ENCODE peak calls at places on chromosomes 2 and 18, in five cellular contexts. H is lower leg skin, W is foreskin fibroblast, Q is cardiac fibroblast, V is AG09309. T is an unnamed sample.

GRCh38 chr18:36127866-36128845 is 984 bp downstream of the SLC39A6 start:
- DNase-seq in Q (peak), H (no peak), V (no peak), W (peak), T (no peak)

GRCh38 chr2:3650140-3650944 is 7.7 kb upstream of the ALLC start:
- DNase-seq in V (no peak), H (no peak), W (no peak), Q (no peak), T (no peak)

GRCh38 chr2:73020657-73021370 is 50.7 kb downstream of the SFXN5 start:
- DNase-seq in V (peak), Q (peak), W (peak), H (no peak), T (no peak)

GRCh38 chr2:120986898-120987650 is 251.4 kb downstream of the GLI2 start:
- DNase-seq in V (no peak), H (no peak), W (no peak), Q (no peak), T (no peak)

GRCh38 chr2:117859924-117860647 is 45.6 kb downstream of the DDX18 start:
- DNase-seq in H (no peak), Q (no peak), V (no peak), W (no peak), T (no peak)

GRCh38 chr2:149141046-149141445 is 102.5 kb downstream of the LYPD6B start:
- DNase-seq in V (no peak), H (no peak), W (no peak), Q (no peak), T (no peak)

GRCh38 chr18:2082676-2083075 is 488.6 kb downstream of the METTL4 start:
- DNase-seq in V (no peak), Q (no peak), W (no peak), H (no peak), T (no peak)

GRCh38 chr2:2292381-2292780 is 38.7 kb downstream of the MYT1L start:
- DNase-seq in Q (no peak), H (no peak), W (no peak), V (no peak), T (no peak)

GRCh38 chr2:198374375-198375072 is 570.1 kb downstream of the PLCL1 start:
- DNase-seq in W (peak), Q (peak), V (peak), H (no peak), T (no peak)

GRCh38 chr2:19916385-19916784 is 14.6 kb upstream of the TTC32 start:
- DNase-seq in W (no peak), H (no peak), Q (no peak), V (no peak), T (no peak)

GRCh38 chr2:109128048-109128465 is 948 bp upstream of the SH3RF3 start:
- DNase-seq in W (peak), V (peak), H (peak), Q (peak), T (peak)

GRCh38 chr2:97992836-97993825 is 2.6 kb downstream of the TMEM131 start:
- DNase-seq in V (no peak), H (no peak), W (peak), Q (peak), T (no peak)

GRCh38 chr2:144083211-144083610 is 436.7 kb downstream of the ZEB2 start:
- DNase-seq in Q (peak), W (peak), H (no peak), V (peak), T (no peak)

GRCh38 chr2:195613922-195614321 is 43.1 kb upstream of the SLC39A10 start:
- DNase-seq in V (peak), Q (peak), H (no peak), W (peak), T (no peak)

GRCh38 chr2:28538134-28538533 is 42.3 kb downstream of the PLB1 start:
- DNase-seq in H (no peak), Q (no peak), W (no peak), V (no peak), T (no peak)

GRCh38 chr2:220147186-220147585 is 519.8 kb downstream of the SLC4A3 start:
- DNase-seq in V (peak), H (no peak), Q (peak), W (peak), T (no peak)

GRCh38 chr2:182866461-182867369 is at the start of gene FRZB:
- DNase-seq in V (no peak), W (peak), Q (peak), H (peak), T (no peak)

GRCh38 chr2:31254237-31255203 is 20.6 kb downstream of the EHD3 start:
- DNase-seq in Q (no peak), V (no peak), W (no peak), H (no peak), T (no peak)

GRCh38 chr2:48712151-48712550 is 43.4 kb downstream of the LHCGR start:
- DNase-seq in W (no peak), H (no peak), V (no peak), Q (peak), T (no peak)

GRCh38 chr2:8554296-8554806 is 127.5 kb upstream of the ID2 start:
- DNase-seq in Q (no peak), H (no peak), V (no peak), W (no peak), T (no peak)

GRCh38 chr2:228771306-228771705 is 499.8 kb downstream of the PID1 start:
- DNase-seq in W (peak), H (peak), Q (no peak), V (no peak), T (no peak)

DNA sequence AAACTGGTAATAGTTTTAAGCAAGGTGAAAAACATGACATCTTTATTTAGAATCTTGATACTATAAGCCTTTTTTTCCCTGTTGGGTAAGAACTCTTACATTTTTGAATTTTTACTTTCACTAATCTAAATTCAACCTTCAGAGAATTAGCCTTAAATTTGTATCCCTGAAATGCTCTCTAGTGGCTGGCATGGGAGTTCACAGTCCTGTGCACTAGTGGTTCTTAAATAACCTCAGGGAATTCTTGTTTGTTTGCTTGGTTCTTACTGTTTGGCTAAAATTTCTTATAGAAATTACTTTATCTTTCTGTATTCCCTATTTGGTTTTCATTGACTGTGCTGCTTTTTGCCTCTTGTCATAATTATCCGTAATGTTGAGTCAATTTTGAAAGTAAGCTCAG is 391.2 kb upstream of the FIGN start:
- DNase-seq in H (no peak), Q (peak), V (no peak), W (no peak), T (no peak)
- TF ChIP-seq CTCF in H (no peak), Q (peak), V (peak), W (peak), T (no peak)

GRCh38 chr18:37452015-37452414 is 113.6 kb downstream of the CELF4 start:
- DNase-seq in W (no peak), H (no peak), V (no peak), Q (no peak), T (no peak)
- TF ChIP-seq CTCF in W (no peak), H (no peak), V (no peak), Q (no peak), T (no peak)

GRCh38 chr18:58247363-58247834 is 203.4 kb downstream of the NEDD4L start:
- DNase-seq in Q (peak), V (no peak), W (peak), H (no peak), T (no peak)
- TF ChIP-seq CTCF in Q (no peak), V (no peak), W (no peak), H (no peak), T (no peak)

DNA sequence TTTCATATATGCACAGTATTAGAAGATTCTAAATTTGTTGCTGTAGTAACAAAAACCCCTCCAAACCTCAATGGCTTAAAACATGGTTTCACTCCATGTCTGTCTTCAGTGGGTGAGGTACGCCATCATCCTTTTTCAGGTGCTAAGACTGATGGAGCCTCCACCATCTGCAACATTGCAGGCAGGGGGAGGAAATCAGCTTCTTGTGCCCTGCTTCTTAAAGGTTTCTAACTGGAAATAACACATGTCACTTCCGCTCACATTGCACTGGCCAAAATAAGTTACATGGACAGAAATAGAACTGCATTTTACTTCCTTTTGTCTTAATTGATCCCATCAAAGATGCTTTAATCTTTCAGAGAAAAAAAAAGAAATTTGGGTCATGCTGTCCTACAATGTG is 94.1 kb downstream of the GALNT3 start:
- DNase-seq in Q (no peak), V (no peak), H (no peak), W (no peak), T (no peak)
- TF ChIP-seq CTCF in Q (no peak), V (no peak), H (no peak), W (no peak), T (no peak)

GRCh38 chr2:201857326-201857725 is 51.0 kb downstream of the CDK15 start:
- DNase-seq in V (no peak), H (no peak), W (no peak), Q (no peak), T (no peak)

GRCh38 chr2:201860541-201861154 is 54.3 kb downstream of the CDK15 start:
- DNase-seq in W (peak), H (peak), Q (peak), V (no peak), T (no peak)

GRCh38 chr2:201859886-201860285 is 53.5 kb downstream of the CDK15 start:
- DNase-seq in V (no peak), Q (no peak), W (peak), H (no peak), T (no peak)

GRCh38 chr2:201858267-201858666 is 51.9 kb downstream of the CDK15 start:
- DNase-seq in W (no peak), V (no peak), H (no peak), Q (no peak), T (no peak)

DNA sequence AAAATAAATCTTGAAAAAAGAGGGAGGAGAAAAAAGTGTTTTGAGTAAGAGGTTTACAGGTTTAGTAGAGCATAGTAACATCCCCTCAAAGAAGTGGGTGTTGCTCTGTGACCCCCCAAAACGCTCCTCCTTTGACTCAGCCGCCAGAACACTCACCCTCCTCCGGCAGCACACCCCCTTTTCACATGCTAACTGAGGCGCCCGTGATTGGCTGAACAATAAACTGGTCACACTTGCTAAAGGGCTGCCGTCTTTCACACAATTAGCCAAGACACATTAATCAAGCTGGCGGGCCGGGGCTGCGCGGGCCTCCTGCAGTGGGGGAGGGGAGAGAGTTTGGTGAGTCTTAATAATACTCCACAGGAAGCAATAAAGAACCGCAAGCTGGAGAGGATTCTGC is 52.4 kb downstream of the CDK15 start:
- DNase-seq in V (no peak), H (no peak), Q (no peak), W (peak), T (no peak)
- TF ChIP-seq CTCF in V (no peak), H (no peak), Q (no peak), W (no peak), T (no peak)

GRCh38 chr2:25129901-25130520 is 38.4 kb downstream of the POMC start:
- DNase-seq in W (no peak), H (no peak), Q (no peak), V (no peak), T (no peak)
- TF ChIP-seq CTCF in W (no peak), H (no peak), Q (no peak), V (no peak), T (no peak)

DNA sequence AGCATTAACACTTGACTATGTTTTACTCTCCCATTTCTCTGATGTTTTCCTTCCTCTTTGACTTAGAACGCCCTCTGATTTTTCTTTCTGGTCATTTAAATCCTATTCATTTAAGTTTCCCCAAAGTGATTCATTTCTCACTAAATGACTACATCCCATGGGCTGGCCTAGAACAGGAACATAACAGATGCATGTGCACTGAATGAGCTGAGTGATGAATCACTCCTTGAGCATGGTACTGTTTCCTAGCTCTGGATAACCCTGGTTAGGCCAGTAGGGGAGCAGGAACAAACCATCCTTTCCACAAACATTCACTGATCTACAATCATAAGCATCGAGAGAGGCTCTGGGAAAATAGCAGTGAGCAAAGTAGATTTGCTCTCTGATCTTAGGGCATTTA is 221.9 kb upstream of the SETBP1 start:
- DNase-seq in H (no peak), Q (peak), V (peak), W (peak), T (no peak)
- TF ChIP-seq CTCF in H (no peak), Q (peak), V (peak), W (peak), T (no peak)

GRCh38 chr18:21997207-21998143 is 171.9 kb upstream of the GATA6 start:
- DNase-seq in V (no peak), H (no peak), W (peak), Q (peak), T (no peak)
- TF ChIP-seq CTCF in V (peak), H (no peak), W (peak), Q (peak), T (no peak)

T was measured in activated B cell treated with CpG ODN at 0.5 μM for 24 hours.